ENCODE peak calls at places on chromosome 4, in five cellular contexts. A is breast epithelium; H is germinal center; E is stimulated activated CD4-positive, alpha-beta T cell treated with anti-CD3 and anti-CD28 coated beads, Interleukin-2, amount 100 ng/mL, for 24 hours; U is fibroblast of pulmonary artery. S is an unnamed sample.

GRCh38 chr4:77990904-77991358 is 66.2 kb upstream of the FRAS1 start:
- DNase-seq in A (no peak), H (no peak), E (no peak), U (no peak), S (no peak)

GRCh38 chr4:40577588-40578253 is 51.9 kb downstream of the RBM47 start:
- DNase-seq in A (no peak), H (no peak), E (no peak), U (peak), S (no peak)

GRCh38 chr4:41590591-41590990 is 52.6 kb downstream of the LIMCH1 start:
- DNase-seq in A (no peak), H (no peak), E (no peak), U (no peak), S (no peak)

GRCh38 chr4:182745268-182745667 is 171.9 kb downstream of the DCTD start:
- DNase-seq in A (no peak), H (no peak), E (no peak), U (no peak), S (no peak)

GRCh38 chr4:6720202-6720699 is 4.3 kb downstream of the BLOC1S4 start:
- DNase-seq in A (peak), H (peak), E (peak), U (peak), S (peak)

GRCh38 chr4:8319061-8319460 is 49.5 kb downstream of the HTRA3 start:
- DNase-seq in A (peak), H (no peak), E (no peak), U (no peak), S (no peak)

GRCh38 chr4:22471999-22472434 is 43.8 kb downstream of the ADGRA3 start:
- DNase-seq in A (no peak), H (no peak), E (no peak), U (peak), S (no peak)

GRCh38 chr4:165780735-165781134 is 92.3 kb upstream of the TLL1 start:
- DNase-seq in A (no peak), H (no peak), E (no peak), U (no peak), S (no peak)

GRCh38 chr4:123562994-123563745 is 166.6 kb downstream of the SPRY1 start:
- DNase-seq in A (no peak), H (no peak), E (no peak), U (peak), S (no peak)

GRCh38 chr4:105709081-105709450 is 482 bp downstream of the GSTCD start:
- DNase-seq in A (no peak), H (peak), E (no peak), U (no peak), S (no peak)

GRCh38 chr4:185541251-185541671 is 6.0 kb upstream of the PDLIM3 start:
- DNase-seq in A (peak), H (no peak), E (no peak), U (peak), S (no peak)

GRCh38 chr4:182808673-182809416 is 108.3 kb downstream of the DCTD start:
- DNase-seq in A (no peak), H (no peak), E (peak), U (peak), S (no peak)

GRCh38 chr4:40264995-40265909 is 68.4 kb downstream of the RHOH start:
- DNase-seq in A (no peak), H (no peak), E (peak), U (peak), S (no peak)

S was measured in effector CD4-positive, alpha-beta T cell.